ENCODE peak calls at places on chromosomes 1 and 21, in four cellular contexts. L, Q, G and T are unnamed samples.

GRCh38 chr1:29379438-29380073 is 143.2 kb downstream of the PTPRU start:
- DNase-seq in Q (peak; percentile 24), G (no peak), L (no peak), T (no peak)

GRCh38 chr1:54971317-54971791 is 9.1 kb upstream of the TMEM61 start:
- DNase-seq in L (no peak), G (no peak), Q (no peak), T (no peak)

GRCh38 chr1:45566722-45567121 is 16.1 kb downstream of the AKR1A1 start:
- DNase-seq in L (peak; percentile 54), G (peak; percentile 62), Q (no peak), T (no peak)

GRCh38 chr1:48693180-48693579 is 83.5 kb downstream of the BEND5 start:
- DNase-seq in G (no peak), L (no peak), Q (no peak), T (no peak)

GRCh38 chr1:8152731-8153702 is 126.9 kb upstream of the ERRFI1 start:
- DNase-seq in L (no peak), Q (peak; percentile 62), G (no peak), T (no peak)

GRCh38 chr21:46399686-46400085 is 59.0 kb upstream of the DIP2A start:
- DNase-seq in Q (no peak), L (no peak), G (no peak), T (no peak)

GRCh38 chr1:210321552-210321951 is 7.2 kb upstream of the HHAT start:
- DNase-seq in G (no peak), Q (no peak), L (no peak), T (no peak)

GRCh38 chr1:157377216-157377821 is 175.0 kb downstream of the FCRL5 start:
- DNase-seq in L (no peak), G (no peak), Q (peak; percentile 51), T (no peak)

GRCh38 chr1:99969260-99969728 is 502 bp upstream of the SLC35A3 start:
- DNase-seq in G (no peak), L (no peak), Q (no peak), T (no peak)

GRCh38 chr1:109201123-109201703 is 12.5 kb upstream of the SARS1 start:
- DNase-seq in L (no peak), Q (peak; percentile 49), G (no peak), T (no peak)

GRCh38 chr1:30929135-30929889 is 20.8 kb upstream of the SDC3 start:
- DNase-seq in Q (peak; percentile 65), L (no peak), G (no peak), T (no peak)

GRCh38 chr1:214902636-214903320 is 179.8 kb upstream of the KCNK2 start:
- DNase-seq in L (no peak), G (no peak), Q (no peak), T (no peak)

GRCh38 chr1:24089743-24090555 is 22.0 kb downstream of the MYOM3 start:
- DNase-seq in Q (no peak), G (peak; percentile 66), L (no peak), T (no peak)

GRCh38 chr1:227901239-227901905 is 46.4 kb downstream of the WNT9A start:
- DNase-seq in G (no peak), Q (no peak), L (no peak), T (no peak)

GRCh38 chr1:66168467-66168887 is 365.5 kb upstream of the SGIP1 start:
- DNase-seq in G (no peak), L (no peak), Q (no peak), T (no peak)

GRCh38 chr1:182556279-182556678 is 32.8 kb downstream of the RNASEL start:
- DNase-seq in L (no peak), G (no peak), Q (no peak), T (no peak)

GRCh38 chr1:205248793-205249601 is 21.3 kb downstream of the TMCC2 start:
- DNase-seq in G (no peak), L (peak; percentile 64), Q (no peak), T (peak; percentile 37)

GRCh38 chr1:64318428-64318827 is 115.0 kb downstream of the UBE2U start:
- DNase-seq in G (no peak), Q (no peak), L (no peak), T (no peak)

GRCh38 chr1:47189844-47190562 is at the start of gene PDZK1IP1:
- DNase-seq in G (peak; percentile 42), L (peak; percentile 75), Q (no peak), T (peak; percentile 85)

GRCh38 chr1:15153842-15154479 is 414 bp downstream of the TMEM51 start:
- DNase-seq in L (peak; percentile 70), Q (no peak), G (peak; percentile 68), T (no peak)

GRCh38 chr1:151593651-151594625 is 17.9 kb upstream of the SNX27 start:
- DNase-seq in Q (peak; percentile 72), G (peak; percentile 70), L (peak; percentile 67), T (no peak)

GRCh38 chr1:71785470-71785869 is 496.9 kb downstream of the NEGR1 start:
- DNase-seq in Q (no peak), G (no peak), L (no peak), T (no peak)

GRCh38 chr1:78491311-78492071 is 717 bp downstream of the PTGFR start:
- DNase-seq in Q (no peak), G (no peak), L (peak; percentile 64), T (no peak)

GRCh38 chr1:30446100-30446499 is 277.3 kb downstream of the MATN1 start:
- DNase-seq in L (no peak), G (no peak), Q (no peak), T (no peak)

DNA sequence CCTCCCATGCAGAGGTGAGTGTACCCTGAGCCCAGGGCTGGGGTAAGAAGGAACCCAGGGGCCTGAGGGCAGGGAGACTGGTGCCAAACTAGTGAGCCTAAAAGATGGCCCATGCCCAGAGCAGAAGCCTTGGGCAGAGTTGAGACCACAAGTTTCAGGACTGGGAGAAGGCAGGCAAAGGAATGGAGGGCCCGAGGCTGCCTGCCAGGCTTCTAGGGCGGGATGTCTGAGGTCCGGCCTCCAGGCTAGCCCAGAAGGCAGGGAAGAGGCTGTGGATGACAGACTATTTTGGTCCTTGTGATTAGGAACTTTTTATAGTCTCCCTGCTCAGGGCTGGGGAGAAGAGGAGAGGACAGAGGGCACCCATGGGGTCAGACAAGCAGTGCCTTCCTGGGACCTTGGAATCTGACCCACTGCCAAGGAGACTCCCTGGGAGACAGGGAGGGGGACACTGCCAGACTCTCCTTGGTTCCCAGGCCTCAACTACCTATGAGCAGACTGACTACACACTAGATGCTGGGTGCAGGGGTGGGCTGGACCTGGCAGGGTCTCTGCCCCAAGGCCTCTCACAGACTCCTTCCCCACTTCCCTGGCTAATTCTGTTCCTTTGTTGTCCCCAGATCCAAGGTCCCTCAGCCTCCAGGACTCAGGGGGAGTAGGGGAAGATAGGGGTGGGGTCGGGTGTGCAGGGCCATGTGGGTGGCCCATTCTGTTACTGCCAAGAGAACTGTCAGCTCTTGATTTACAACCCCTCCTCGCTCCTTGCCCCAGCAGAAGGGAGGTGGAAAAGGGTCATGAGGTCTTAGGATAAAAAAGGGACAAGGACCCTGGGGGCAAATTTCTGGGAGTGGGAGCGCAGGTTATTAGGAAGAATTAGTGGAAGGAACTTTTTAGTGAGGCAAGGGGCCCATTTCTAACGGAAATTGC is 497 bp downstream of the FAM110D start:
- DNase-seq in L (no peak), Q (no peak), G (peak; percentile 66), T (no peak)
- H3K4me1 ChIP-seq in L (no peaks in the 10 kb centered on the region), Q (peaks cover 26% of the 10 kb centered on the region), G (peaks cover 40% of the 10 kb centered on the region), T (peaks cover 8% of the 10 kb centered on the region)

DNA sequence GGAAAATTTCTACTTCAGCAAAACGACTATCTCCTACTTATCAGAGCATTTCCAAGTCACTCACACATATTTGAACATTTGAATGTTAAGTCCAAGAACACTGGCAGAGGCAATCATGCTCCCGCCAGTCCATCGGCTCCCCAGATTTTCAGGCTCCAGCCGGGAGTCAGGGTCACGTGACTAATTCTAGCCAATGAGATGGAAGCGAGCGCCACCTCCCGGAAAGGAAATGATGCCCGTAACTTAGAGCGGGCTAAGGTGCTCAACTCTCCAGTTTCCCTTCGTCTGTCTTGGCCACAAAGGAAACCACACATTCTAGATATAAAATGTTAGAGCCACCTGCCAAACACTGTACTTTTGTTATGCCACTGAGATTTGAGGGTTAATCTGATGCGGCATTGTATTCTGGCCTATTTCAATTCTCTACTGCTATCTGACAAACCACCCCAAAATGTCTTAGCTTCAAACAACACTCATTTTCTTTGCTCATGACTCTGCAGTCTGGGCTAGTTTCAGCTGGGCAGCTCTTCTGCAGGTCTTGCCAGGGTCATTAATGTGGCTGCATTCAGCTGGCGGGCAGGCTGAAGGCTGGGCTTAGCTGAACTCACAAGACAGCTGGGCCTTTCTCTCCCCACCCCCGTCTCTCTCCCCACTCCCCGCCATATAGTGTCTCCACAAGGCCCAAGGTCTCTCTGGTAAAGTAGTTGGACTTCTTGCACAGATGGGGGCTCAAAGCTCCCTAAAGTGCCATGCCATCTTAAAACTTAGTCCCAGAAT is 16.5 kb upstream of the LHX4 start:
- DNase-seq in G (no peak), Q (peak; percentile 83), L (no peak), T (no peak)
- TF ChIP-seq CTCF in G (no peak), Q (peak; percentile 71), L (no peak), T (no peak)

DNA sequence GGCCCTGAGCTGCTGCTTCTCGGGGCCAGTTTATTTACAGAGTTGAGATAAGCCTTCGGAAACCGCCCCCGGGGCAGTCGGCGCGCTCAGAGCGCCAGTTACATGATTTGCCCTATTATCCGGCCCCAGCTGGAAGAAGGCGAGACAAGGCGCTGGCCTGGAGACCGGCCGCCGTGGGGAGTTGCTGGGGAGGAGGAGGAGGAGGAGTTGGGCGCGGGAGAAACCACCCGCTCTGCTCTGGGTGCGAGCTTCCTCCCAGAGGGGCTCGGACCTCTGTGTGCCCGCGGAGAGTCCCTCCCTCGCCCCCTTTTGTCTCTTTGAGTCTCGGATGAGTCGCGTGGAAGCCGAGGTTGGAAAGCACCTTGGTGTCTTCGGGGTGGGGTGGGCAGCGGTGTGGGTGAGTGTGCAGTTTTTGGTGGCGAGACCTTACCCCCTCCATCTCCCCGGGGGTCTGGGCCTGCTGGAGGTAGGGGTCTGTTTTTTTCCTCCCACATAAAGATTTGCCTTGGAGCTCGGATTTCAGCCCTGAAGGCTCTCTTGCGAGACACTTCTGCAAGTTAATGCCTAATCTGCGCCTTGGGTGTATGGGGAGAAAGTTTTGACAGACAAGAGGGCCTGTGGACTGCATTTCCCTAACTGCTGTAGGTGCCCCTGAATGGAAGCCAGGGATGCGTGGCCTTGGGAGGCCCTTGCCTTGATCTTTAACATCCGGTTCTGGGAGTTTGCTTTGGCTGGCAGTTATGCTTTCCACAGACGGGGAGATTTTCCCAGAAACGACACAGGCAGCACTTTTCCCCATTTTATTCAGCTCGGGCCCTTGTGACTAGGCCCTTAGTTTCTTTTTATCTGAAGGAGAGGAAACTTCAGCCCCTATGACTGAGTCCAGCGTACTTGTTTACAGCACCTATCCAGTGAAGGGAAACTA is 80.0 kb downstream of the NDUFS5 start:
- DNase-seq in G (peak; percentile 59), Q (peak; percentile 45), L (peak; percentile 52), T (no peak)
- H3K4me1 ChIP-seq in G (peaks cover 35% of the 10 kb centered on the region), Q (peaks cover 38% of the 10 kb centered on the region), L (peaks cover 8% of the 10 kb centered on the region), T (peaks cover 6% of the 10 kb centered on the region)

DNA sequence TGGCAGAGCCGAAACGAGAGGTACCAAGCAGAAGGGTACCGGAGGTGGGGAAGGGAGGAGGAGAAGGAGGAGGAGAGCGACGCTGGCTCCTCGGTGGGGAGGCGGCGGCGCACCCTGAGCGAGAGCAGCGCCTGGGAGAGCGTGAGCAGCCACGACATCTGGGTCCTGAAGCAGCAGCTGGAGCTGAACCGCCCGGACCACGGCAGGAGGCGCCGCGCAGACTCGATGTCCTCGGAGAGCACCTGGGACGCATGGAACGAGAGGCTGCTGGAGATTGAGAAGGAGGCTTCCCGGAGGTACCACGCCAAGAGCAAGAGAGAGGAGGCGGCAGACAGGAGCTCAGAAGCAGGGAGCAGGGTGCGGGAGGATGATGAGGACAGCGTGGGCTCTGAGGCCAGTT is 32.4 kb downstream of the STYXL2 start:
- DNase-seq in G (no peak), L (no peak), Q (no peak), T (no peak)
- TF ChIP-seq CTCF in G (no peak), L (no peak), Q (no peak), T (no peak)

GRCh38 chr1:172905452-172905851 is 145.3 kb downstream of the TNFSF18 start:
- DNase-seq in Q (no peak), L (no peak), G (no peak), T (no peak)
- H3K4me1 ChIP-seq in Q (peaks cover 30% of the 10 kb centered on the region), L (no peaks in the 10 kb centered on the region), G (no peaks in the 10 kb centered on the region), T (no peaks in the 10 kb centered on the region)